ENCODE peak calls at places on chromosomes 2 and 18, in six cellular contexts. W is left ventricle myocardium inferior; G is neuronal stem cell; K is naive thymus-derived CD4-positive, alpha-beta T cell; Q is H9; D is neural progenitor cell. M is an unnamed sample.

GRCh38 chr2:197804758-197805597 is 585 bp downstream of the PLCL1 start:
- DNase-seq in W (peak; percentile 22), G (peak; percentile 32), K (peak; percentile 35), Q (peak; percentile 34), D (peak; percentile 52), M (peak; percentile 26)

GRCh38 chr2:200703132-200703925 is 108.4 kb upstream of the BZW1 start:
- DNase-seq in W (no peak), G (peak; percentile 42), K (no peak), Q (no peak), D (peak; percentile 69), M (no peak)

GRCh38 chr2:72057308-72057707 is 90.4 kb downstream of the CYP26B1 start:
- DNase-seq in W (no peak), G (no peak), K (no peak), Q (no peak), D (no peak), M (no peak)

GRCh38 chr2:117967981-117968723 is 45.7 kb downstream of the CCDC93 start:
- DNase-seq in W (no peak), G (no peak), K (no peak), Q (no peak), D (no peak), M (no peak)

GRCh38 chr18:5498452-5498851 is 45.3 kb downstream of the EPB41L3 start:
- DNase-seq in W (no peak), G (no peak), K (no peak), Q (no peak), D (no peak), M (no peak)

GRCh38 chr18:55086931-55087330 is 127.7 kb upstream of the CCDC68 start:
- DNase-seq in W (no peak), G (no peak), K (no peak), Q (no peak), D (no peak), M (no peak)

GRCh38 chr2:127220807-127221527 is 868 bp upstream of the CYP27C1 start:
- DNase-seq in W (no peak), G (no peak), K (no peak), Q (peak; percentile 64), D (peak; percentile 65), M (no peak)

GRCh38 chr2:212228651-212229253 is 309.9 kb downstream of the ERBB4 start:
- DNase-seq in W (no peak), G (no peak), K (no peak), Q (no peak), D (no peak), M (no peak)

GRCh38 chr2:165837122-165837521 is 43.1 kb upstream of the GALNT3 start:
- DNase-seq in W (no peak), G (no peak), K (no peak), Q (no peak), D (peak; percentile 18), M (no peak)

GRCh38 chr2:217947341-217948316 is 55.2 kb downstream of the TNS1 start:
- DNase-seq in W (no peak), G (no peak), K (no peak), Q (peak; percentile 74), D (no peak), M (no peak)

GRCh38 chr2:128178650-128179460 is 87.9 kb downstream of the UGGT1 start:
- DNase-seq in W (peak; percentile 42), G (peak; percentile 51), K (peak; percentile 23), Q (peak; percentile 58), D (peak; percentile 78), M (no peak)

GRCh38 chr2:43210467-43211303 is 15.7 kb downstream of the ZFP36L2 start:
- DNase-seq in W (peak; percentile 61), G (no peak), K (no peak), Q (no peak), D (no peak), M (peak; percentile 38)

GRCh38 chr2:217953011-217953481 is 49.7 kb downstream of the TNS1 start:
- DNase-seq in W (peak; percentile 71), G (no peak), K (no peak), Q (no peak), D (no peak), M (no peak)

GRCh38 chr18:8990276-8991031 is 112.0 kb upstream of the NDUFV2 start:
- DNase-seq in W (peak; percentile 28), G (no peak), K (no peak), Q (no peak), D (no peak), M (no peak)

GRCh38 chr2:44077942-44078511 is 82.2 kb upstream of the LRPPRC start:
- DNase-seq in W (no peak), G (no peak), K (no peak), Q (no peak), D (no peak), M (no peak)

GRCh38 chr18:51135361-51135760 is 62.1 kb downstream of the MEX3C start:
- DNase-seq in W (no peak), G (no peak), K (no peak), Q (no peak), D (no peak), M (no peak)

GRCh38 chr18:51132256-51132935 is 65.1 kb downstream of the MEX3C start:
- DNase-seq in W (no peak), G (no peak), K (no peak), Q (no peak), D (no peak), M (no peak)

GRCh38 chr18:51133580-51134160 is 63.8 kb downstream of the MEX3C start:
- DNase-seq in W (no peak), G (no peak), K (no peak), Q (no peak), D (no peak), M (no peak)

GRCh38 chr18:51135795-51136194 is 61.7 kb downstream of the MEX3C start:
- DNase-seq in W (no peak), G (no peak), K (no peak), Q (peak; percentile 54), D (no peak), M (no peak)

DNA sequence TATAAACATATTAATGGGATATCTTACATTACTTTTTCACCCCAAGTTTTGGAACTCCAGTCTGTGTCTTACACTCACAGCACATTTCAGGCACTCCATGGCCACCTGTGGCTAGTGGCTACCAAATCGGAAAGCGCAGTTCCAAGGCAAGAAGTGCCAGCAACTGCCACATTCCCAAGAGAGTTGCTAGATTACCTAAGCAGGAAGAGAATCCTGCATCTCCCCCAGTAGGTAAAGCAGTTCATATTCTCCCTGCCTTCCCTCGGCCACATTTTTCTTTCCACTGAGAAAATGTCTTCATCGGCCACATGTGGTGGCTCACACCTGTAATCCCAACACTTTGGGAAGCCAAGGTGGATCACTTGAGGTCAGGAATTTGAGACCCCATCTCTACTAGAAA is 62.8 kb downstream of the MEX3C start:
- DNase-seq in W (no peak), G (no peak), K (no peak), Q (no peak), D (no peak), M (no peak)
- H3K4me1 ChIP-seq in W (no peaks in the 10 kb centered on the region), G (peaks cover 4% of the 10 kb centered on the region), K (no peaks in the 10 kb centered on the region), Q (no peaks in the 10 kb centered on the region), D (no peaks in the 10 kb centered on the region), M (peaks cover 14% of the 10 kb centered on the region)

DNA sequence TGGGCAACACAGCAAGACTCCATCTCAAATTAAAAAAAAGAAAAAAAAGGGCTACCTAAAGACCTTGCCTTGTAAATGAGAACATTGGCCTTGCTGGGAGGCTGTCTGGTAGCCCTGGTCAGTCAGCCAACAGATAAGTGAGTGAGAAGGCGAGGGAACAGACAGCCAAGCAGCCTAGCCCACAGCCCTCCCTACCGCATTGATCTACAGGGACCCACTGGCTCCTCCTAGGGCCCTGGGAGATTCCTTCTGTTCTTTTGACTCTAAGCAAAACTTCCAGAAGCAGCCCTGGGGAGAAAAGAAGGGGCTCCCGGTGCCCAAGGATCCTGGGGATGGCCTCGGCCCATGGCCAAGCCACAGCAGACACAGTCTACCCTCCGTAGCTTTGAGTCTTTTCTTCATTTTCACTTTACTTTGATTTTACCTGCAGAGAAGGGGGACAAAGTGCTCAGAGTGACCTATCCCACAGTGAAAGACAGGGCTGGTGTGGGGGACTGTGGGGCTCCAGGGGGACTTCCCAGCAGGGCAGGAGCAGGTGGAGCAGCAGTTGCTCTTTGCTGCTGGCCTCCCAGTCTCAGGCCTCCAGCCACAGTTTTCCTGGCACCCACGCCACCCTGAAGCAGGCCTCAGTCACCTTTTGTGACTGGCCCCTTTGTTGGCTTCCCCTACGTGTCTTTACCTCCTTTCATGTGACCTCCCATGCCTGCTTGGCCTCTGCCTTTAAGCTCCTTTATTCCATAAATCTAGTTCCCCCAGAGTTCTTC is 5.1 kb downstream of the CEP68 start:
- DNase-seq in W (no peak), G (no peak), K (no peak), Q (no peak), D (no peak), M (no peak)
- H3K27ac ChIP-seq in W (no peak overlapping the region), G (no peak overlapping the region), K (no peak overlapping the region), Q (no peak overlapping the region), D (no peak overlapping the region), M (no peak overlapping the region)

GRCh38 chr18:79068946-79069791 is at the start of gene ATP9B:
- DNase-seq in W (peak; percentile 94), G (peak; percentile 97), K (peak; percentile 100), Q (peak; percentile 97), D (peak; percentile 98), M (peak; percentile 94)

GRCh38 chr18:79070486-79070885 is 1.3 kb downstream of the ATP9B start:
- DNase-seq in W (no peak), G (no peak), K (no peak), Q (no peak), D (no peak), M (no peak)

GRCh38 chr18:79068299-79068945 is 772 bp upstream of the ATP9B start:
- DNase-seq in W (no peak), G (no peak), K (no peak), Q (no peak), D (no peak), M (no peak)

GRCh38 chr18:79071037-79071960 is 2.1 kb downstream of the ATP9B start:
- DNase-seq in W (no peak), G (no peak), K (no peak), Q (no peak), D (no peak), M (no peak)

GRCh38 chr18:79069792-79070151 is 578 bp downstream of the ATP9B start:
- DNase-seq in W (no peak), G (no peak), K (no peak), Q (no peak), D (no peak), M (no peak)
- H3K4me1 ChIP-seq in W (peaks cover 42% of the 10 kb centered on the region), G (no peaks in the 10 kb centered on the region), K (peaks cover 12% of the 10 kb centered on the region), Q (no peaks in the 10 kb centered on the region), D (peaks cover 7% of the 10 kb centered on the region), M (peaks cover 12% of the 10 kb centered on the region)

GRCh38 chr2:16665746-16666452 is at the start of gene CYRIA:
- DNase-seq in W (peak; percentile 76), G (peak; percentile 46), K (peak; percentile 51), Q (peak; percentile 61), D (peak; percentile 87), M (no peak)

GRCh38 chr2:16663121-16663905 is 2.3 kb downstream of the CYRIA start:
- DNase-seq in W (no peak), G (no peak), K (no peak), Q (no peak), D (no peak), M (no peak)

GRCh38 chr2:16664052-16664731 is 1.4 kb downstream of the CYRIA start:
- DNase-seq in W (no peak), G (no peak), K (no peak), Q (peak; percentile 44), D (peak; percentile 37), M (no peak)

GRCh38 chr2:16664809-16665745 is 557 bp downstream of the CYRIA start:
- DNase-seq in W (no peak), G (no peak), K (no peak), Q (no peak), D (no peak), M (no peak)

DNA sequence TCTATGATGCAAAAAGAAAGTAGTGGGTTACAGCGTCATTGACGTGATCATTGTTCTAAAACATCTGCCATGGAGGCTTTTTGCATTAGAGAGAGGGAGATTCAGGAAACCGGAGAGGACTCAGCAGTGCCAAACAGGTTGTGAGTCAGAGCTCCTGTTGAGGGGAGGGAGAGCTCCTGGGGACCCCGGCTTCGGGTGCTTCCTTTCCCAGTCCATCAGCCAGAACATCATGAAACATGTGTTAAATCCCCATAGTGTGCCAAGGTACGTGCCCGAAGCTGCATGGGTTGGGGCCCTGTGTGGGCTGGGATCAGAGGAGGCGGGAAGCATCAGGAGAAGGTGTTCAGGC is 793 bp upstream of the CYRIA start:
- DNase-seq in W (no peak), G (no peak), K (no peak), Q (peak; percentile 64), D (no peak), M (no peak)
- H3K27ac ChIP-seq in W (peak overlapping the region; percentile 25), G (no peak overlapping the region), K (no peak overlapping the region), Q (no peak overlapping the region), D (no peak overlapping the region), M (no peak overlapping the region)

M was measured in thoracic aorta.